ENCODE peak calls at places on chromosomes 4 and X, in nine cellular contexts. J, S, F, Y, O, D, V, A and E are unnamed samples.

GRCh38 chrX:106726485-106727437 is at the start of gene RNF128:
- DNase-seq in F (peak), D (no peak), S (peak), O (peak), Y (peak), J (peak), A (peak), V (peak), E (peak)

GRCh38 chrX:39643533-39643932 is 454.2 kb downstream of the BCOR start:
- DNase-seq in A (no peak), D (no peak), J (no peak), V (no peak), Y (no peak), O (no peak), S (no peak), F (no peak), E (no peak)

GRCh38 chr4:26223160-26223559 is 97.7 kb upstream of the RBPJ start:
- DNase-seq in S (no peak), F (no peak), Y (no peak), O (no peak), A (no peak), V (peak), D (no peak), J (no peak), E (peak)

GRCh38 chr4:13535708-13536361 is 8.5 kb downstream of the NKX3-2 start:
- DNase-seq in S (no peak), Y (no peak), V (no peak), J (no peak), F (no peak), O (no peak), D (no peak), A (no peak), E (peak)

GRCh38 chr4:150007512-150007911 is 70.7 kb upstream of the DCLK2 start:
- DNase-seq in S (no peak), V (peak), D (no peak), A (no peak), J (no peak), F (no peak), Y (no peak), O (no peak), E (no peak)

GRCh38 chrX:140815868-140816267 is 106.3 kb downstream of the LINC00632 start:
- DNase-seq in Y (no peak), A (no peak), S (no peak), O (no peak), F (peak), J (peak), V (peak), D (no peak), E (peak)

GRCh38 chr4:128285085-128286023 is 2.3 kb downstream of the PGRMC2 start:
- DNase-seq in V (no peak), F (peak), J (peak), A (no peak), S (no peak), D (no peak), O (no peak), Y (no peak), E (peak)

GRCh38 chr4:1409806-1410425 is 3.7 kb upstream of the NKX1-1 start:
- DNase-seq in Y (no peak), D (no peak), J (no peak), F (no peak), A (no peak), O (no peak), V (no peak), S (no peak), E (peak)

GRCh38 chrX:44314259-44314734 is 29.2 kb downstream of the EFHC2 start:
- DNase-seq in O (no peak), A (no peak), V (peak), S (no peak), D (peak), F (peak), Y (peak), J (peak), E (peak)

GRCh38 chr4:74009307-74009706 is 10.8 kb upstream of the CXCL5 start:
- DNase-seq in S (no peak), D (no peak), A (no peak), O (no peak), V (no peak), J (no peak), Y (no peak), F (no peak), E (no peak)

GRCh38 chr4:74006009-74006476 is 7.6 kb upstream of the CXCL5 start:
- DNase-seq in V (peak), A (no peak), S (no peak), D (no peak), Y (no peak), J (peak), F (no peak), O (no peak), E (peak)

GRCh38 chr4:74000301-74000700 is 1.8 kb upstream of the CXCL5 start:
- DNase-seq in S (no peak), O (no peak), A (no peak), D (no peak), Y (no peak), J (no peak), V (no peak), F (no peak), E (no peak)

GRCh38 chr4:74004668-74005067 is 6.2 kb upstream of the CXCL5 start:
- DNase-seq in F (no peak), Y (no peak), D (no peak), A (no peak), V (no peak), O (no peak), S (no peak), J (no peak), E (no peak)

DNA sequence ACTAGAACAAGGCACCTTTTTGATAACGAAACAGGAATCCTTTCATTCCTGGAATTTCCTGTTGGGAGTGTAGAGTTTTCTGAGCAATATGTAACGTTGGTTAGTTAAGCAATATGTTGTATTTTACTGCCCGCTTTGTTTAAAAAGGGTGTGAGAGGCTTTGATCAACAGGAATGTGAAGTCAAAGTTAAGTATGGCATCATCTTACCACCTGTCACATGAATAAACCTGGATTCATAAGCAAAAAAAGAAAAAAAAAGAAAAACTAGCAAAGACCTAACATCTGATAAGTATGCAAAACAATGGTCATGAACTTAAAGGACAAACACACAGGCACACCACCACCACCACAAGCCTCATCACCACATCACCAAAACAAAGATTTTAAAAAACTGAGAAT is 7.1 kb upstream of the CXCL5 start:
- DNase-seq in A (no peak), V (no peak), F (peak), J (no peak), S (no peak), O (no peak), Y (no peak), D (no peak), E (no peak)
- H3K27ac ChIP-seq in A (no peak), V (no peak), F (peak), J (no peak), S (no peak), O (no peak), Y (no peak), D (no peak), E (no peak)

GRCh38 chr4:4339504-4340085 is 47.3 kb upstream of the NSG1 start:
- DNase-seq in F (peak), J (no peak), V (peak), D (no peak), Y (no peak), A (peak), S (no peak), O (peak), E (no peak)

GRCh38 chr4:4338201-4338600 is 48.1 kb downstream of the ZBTB49 start:
- DNase-seq in V (no peak), F (no peak), S (no peak), J (no peak), Y (no peak), O (no peak), A (peak), D (no peak), E (no peak)

GRCh38 chr4:4334798-4335520 is 44.9 kb downstream of the ZBTB49 start:
- DNase-seq in O (peak), Y (peak), S (peak), F (peak), J (peak), V (peak), A (peak), D (peak), E (no peak)

GRCh38 chr4:4341861-4342650 is 44.8 kb upstream of the NSG1 start:
- DNase-seq in D (no peak), J (no peak), F (no peak), S (no peak), O (no peak), V (no peak), Y (no peak), A (peak), E (no peak)

DNA sequence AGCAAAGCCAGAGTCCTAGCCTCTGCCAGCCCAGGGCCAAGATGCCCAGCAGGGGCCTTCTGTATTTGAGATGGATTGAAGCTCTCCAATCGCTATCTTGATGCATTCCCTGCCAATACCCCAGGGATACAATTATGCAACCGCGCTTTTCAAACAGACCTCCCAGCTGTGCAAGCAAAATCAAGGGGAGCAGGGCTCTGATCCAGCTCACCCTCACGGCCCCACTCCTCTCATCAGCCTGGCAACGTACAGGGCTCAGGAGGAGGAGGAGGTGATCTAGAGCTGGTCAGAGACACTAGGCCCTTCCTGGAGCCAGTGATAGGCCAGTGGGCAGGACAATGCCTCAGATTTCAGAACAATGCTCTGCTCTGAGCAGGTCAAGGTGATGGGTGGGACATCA is 48.3 kb upstream of the NSG1 start:
- DNase-seq in S (no peak), D (no peak), A (peak), Y (no peak), J (no peak), F (no peak), O (no peak), V (no peak), E (no peak)
- H3K27ac ChIP-seq in S (no peak), D (no peak), A (no peak), Y (no peak), J (no peak), F (no peak), O (no peak), V (no peak), E (no peak)

GRCh38 chr4:118278473-118279274 is 74.1 kb downstream of the PRSS12 start:
- DNase-seq in D (peak), J (peak), S (peak), F (peak), O (peak), A (peak), V (peak), Y (peak), E (peak)
- H3K27ac ChIP-seq in D (peak), J (peak), S (peak), F (peak), O (peak), A (peak), V (peak), Y (peak), E (peak)

DNA sequence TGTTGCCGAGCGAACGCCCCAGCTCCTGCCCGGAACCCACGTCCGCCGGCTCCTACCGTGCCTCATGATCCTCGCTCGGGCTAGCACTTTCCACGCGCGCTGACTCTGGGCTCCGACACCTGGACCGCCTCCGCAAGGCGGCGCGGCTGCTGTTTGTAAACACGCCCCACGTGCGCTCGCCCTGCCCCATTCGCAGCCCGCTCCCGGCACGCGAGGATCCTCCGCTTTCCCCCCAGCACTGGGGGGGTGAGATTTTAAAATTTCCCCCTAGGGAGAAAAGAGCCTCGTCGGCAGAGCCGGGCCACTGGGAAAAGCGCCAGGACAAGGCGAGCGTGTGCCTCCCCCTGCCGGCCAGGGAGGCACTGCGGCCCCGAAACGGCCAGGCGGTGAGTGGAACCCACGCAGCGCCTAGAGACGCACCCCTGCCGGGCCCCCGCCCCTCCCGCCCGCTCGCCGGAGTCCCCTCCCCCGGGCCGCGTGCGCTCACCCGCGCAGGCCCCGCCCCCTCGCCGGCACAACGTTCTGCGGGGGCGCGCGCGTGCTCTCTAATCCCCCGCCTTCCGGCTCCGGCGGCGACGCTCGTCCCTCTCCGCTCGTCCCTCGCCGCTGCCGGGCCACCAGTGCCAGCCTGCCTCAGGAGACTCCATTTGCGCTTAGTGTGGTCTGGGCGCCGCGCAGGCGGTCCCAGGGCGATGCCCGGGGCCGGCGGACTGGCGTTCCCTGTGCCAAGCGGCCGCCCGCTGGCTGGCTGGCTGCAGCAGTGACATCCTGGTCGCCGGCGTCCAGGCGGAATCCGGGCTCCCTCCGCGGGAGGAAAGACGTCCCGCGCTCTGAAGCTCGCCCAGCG is at the start of gene TIGD2:
- DNase-seq in S (peak), D (peak), O (peak), Y (peak), A (peak), J (peak), F (peak), V (peak), E (peak)
- H3K27ac ChIP-seq in S (peak), D (peak), O (peak), Y (peak), A (peak), J (peak), F (peak), V (peak), E (peak)

GRCh38 chr4:185834778-185835177 is 22.8 kb upstream of the SORBS2 start:
- DNase-seq in D (no peak), O (no peak), Y (no peak), A (no peak), F (no peak), V (no peak), S (no peak), J (no peak), E (no peak)

GRCh38 chr4:185834088-185834487 is 22.1 kb upstream of the SORBS2 start:
- DNase-seq in Y (no peak), V (no peak), F (no peak), O (no peak), A (no peak), J (no peak), D (no peak), S (no peak), E (no peak)

GRCh38 chr4:185835814-185836213 is 23.8 kb upstream of the SORBS2 start:
- DNase-seq in D (no peak), A (no peak), O (no peak), F (no peak), S (no peak), V (no peak), Y (no peak), J (no peak), E (no peak)

GRCh38 chr4:185836268-185837084 is 24.5 kb upstream of the SORBS2 start:
- DNase-seq in J (no peak), Y (no peak), D (no peak), S (no peak), V (no peak), O (no peak), F (no peak), A (no peak), E (peak)

DNA sequence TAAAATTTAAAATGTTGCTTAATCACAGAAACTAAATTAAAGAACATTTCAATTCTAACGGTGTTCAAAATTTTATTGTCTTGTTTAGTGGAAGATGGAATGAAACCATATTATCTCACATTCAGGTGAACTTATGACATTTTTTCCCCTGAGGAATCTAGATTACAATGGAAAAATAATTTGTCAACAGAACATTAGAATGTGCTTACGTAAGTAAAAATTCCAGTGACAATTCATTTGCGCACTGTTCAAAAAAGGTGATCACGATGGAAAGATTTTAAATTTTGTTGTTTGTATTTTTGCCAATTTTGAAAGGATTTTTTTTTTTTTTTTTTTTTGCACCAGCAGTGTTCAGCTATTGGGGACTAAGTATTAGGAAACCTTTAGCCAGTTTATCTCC is 23.3 kb upstream of the SORBS2 start:
- DNase-seq in A (no peak), O (no peak), D (no peak), F (no peak), Y (no peak), V (no peak), S (no peak), J (no peak), E (no peak)
- H3K27ac ChIP-seq in A (no peak), O (no peak), D (peak), F (no peak), Y (peak), V (no peak), S (no peak), J (no peak), E (no peak)

DNA sequence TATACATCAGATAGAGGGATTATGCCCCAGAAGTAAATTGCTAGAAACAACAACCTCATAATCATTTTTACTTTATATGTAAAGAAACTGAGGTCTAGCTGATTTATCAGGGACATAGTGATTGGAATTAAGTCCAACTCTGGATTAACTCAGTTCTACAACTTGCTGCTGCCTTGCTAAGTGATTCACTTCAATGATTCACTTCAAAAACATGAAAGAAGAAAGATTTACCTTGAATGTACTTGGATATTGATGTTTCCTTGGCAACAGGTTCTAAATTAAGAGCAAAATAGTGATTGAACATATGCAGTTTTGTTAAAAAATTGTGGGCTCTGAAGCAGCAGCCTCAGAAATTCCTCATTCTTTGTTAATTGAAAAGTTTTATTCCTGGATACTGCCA is 99.8 kb upstream of the H2AZ1 start:
- DNase-seq in F (no peak), A (no peak), S (no peak), V (peak), O (no peak), D (no peak), Y (no peak), J (no peak), E (no peak)
- H3K27ac ChIP-seq in F (no peak), A (no peak), S (no peak), V (no peak), O (no peak), D (no peak), Y (no peak), J (no peak), E (no peak)

GRCh38 chr4:145698507-145698906 is 18.6 kb downstream of the C4orf51 start:
- DNase-seq in D (no peak), F (no peak), O (no peak), V (no peak), S (no peak), J (no peak), Y (no peak), A (no peak), E (no peak)

GRCh38 chr4:145694929-145695328 is 15.0 kb downstream of the C4orf51 start:
- DNase-seq in D (no peak), V (peak), O (no peak), F (no peak), A (no peak), J (no peak), Y (no peak), S (no peak), E (no peak)

DNA sequence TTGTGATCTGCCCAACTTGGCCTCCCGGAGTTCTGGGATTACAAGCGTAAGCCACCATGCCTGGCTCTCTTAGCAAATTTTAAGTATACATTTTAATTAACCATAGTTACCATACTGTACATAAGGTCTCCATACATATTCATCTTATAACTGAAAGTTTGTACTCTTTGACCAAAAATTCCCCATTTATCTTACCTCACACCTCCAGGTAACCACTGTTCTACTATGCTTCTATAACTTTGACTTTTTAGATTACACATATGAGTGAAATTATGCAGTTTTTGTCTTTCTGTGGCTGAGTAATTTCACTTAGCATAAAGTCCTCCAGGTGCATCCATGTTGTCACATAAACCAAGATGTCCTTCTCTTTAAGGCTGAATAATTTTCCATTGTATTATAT is 17.4 kb downstream of the C4orf51 start:
- DNase-seq in D (no peak), Y (no peak), O (no peak), J (no peak), S (no peak), F (no peak), V (no peak), A (no peak), E (no peak)
- H3K27ac ChIP-seq in D (no peak), Y (no peak), O (no peak), J (no peak), S (no peak), F (no peak), V (no peak), A (no peak), E (no peak)